ENCODE peak calls at places on chromosomes 12 and 14, in five cellular contexts. Q, A, M, W and F are unnamed samples.

GRCh38 chr14:64724578-64724930 is 20.3 kb downstream of the PLEKHG3 start:
- DNase-seq in Q (no peak), A (no peak), M (no peak), W (no peak), F (no peak)

GRCh38 chr14:54693761-54694160 is 126.8 kb downstream of the SAMD4A start:
- DNase-seq in Q (no peak), A (no peak), M (no peak), W (no peak), F (no peak)

GRCh38 chr14:95431199-95432145 is 85.0 kb downstream of the SYNE3 start:
- DNase-seq in Q (no peak), A (peak; percentile 36), M (no peak), W (no peak), F (no peak)

GRCh38 chr12:49553512-49554088 is 14.3 kb downstream of the MCRS1 start:
- DNase-seq in Q (peak; percentile 48), A (no peak), M (no peak), W (no peak), F (no peak)

GRCh38 chr14:69241577-69241976 is 18.4 kb upstream of the GALNT16 start:
- DNase-seq in Q (no peak), A (peak; percentile 55), M (no peak), W (no peak), F (no peak)

GRCh38 chr14:90517431-90517841 is 120.6 kb downstream of the CALM1 start:
- DNase-seq in Q (no peak), A (peak; percentile 62), M (no peak), W (no peak), F (no peak)

GRCh38 chr14:101083564-101084435 is 180.3 kb upstream of the RTL1 start:
- DNase-seq in Q (no peak), A (peak; percentile 10), M (no peak), W (no peak), F (no peak)

GRCh38 chr14:91349481-91350074 is 68.0 kb downstream of the CCDC88C start:
- DNase-seq in Q (no peak), A (no peak), M (peak; percentile 62), W (peak; percentile 85), F (no peak)

GRCh38 chr12:38775457-38775856 is 129.9 kb downstream of the CPNE8 start:
- DNase-seq in Q (peak; percentile 12), A (no peak), M (peak; percentile 49), W (peak; percentile 76), F (no peak)

GRCh38 chr12:52127683-52128450 is 48.4 kb downstream of the SMIM41 start:
- DNase-seq in Q (no peak), A (no peak), M (no peak), W (no peak), F (no peak)

GRCh38 chr14:68695326-68695768 is 97.5 kb downstream of the ZFP36L1 start:
- DNase-seq in Q (peak; percentile 100), A (no peak), M (peak; percentile 61), W (peak; percentile 80), F (peak; percentile 100)

GRCh38 chr12:54215990-54216579 is 27.3 kb upstream of the SMUG1 start:
- DNase-seq in Q (no peak), A (no peak), M (peak; percentile 67), W (no peak), F (no peak)

GRCh38 chr14:58430156-58430555 is 2.6 kb downstream of the KIAA0586 start:
- DNase-seq in Q (peak; percentile 82), A (no peak), M (peak; percentile 9), W (no peak), F (no peak)

GRCh38 chr12:132432721-132433577 is 57.0 kb upstream of the FBRSL1 start:
- DNase-seq in Q (no peak), A (no peak), M (no peak), W (no peak), F (no peak)

GRCh38 chr14:28382460-28383220 is 383.9 kb upstream of the FOXG1 start:
- DNase-seq in Q (peak; percentile 90), A (no peak), M (no peak), W (no peak), F (peak; percentile 77)

GRCh38 chr12:92244036-92244435 is 98.4 kb upstream of the BTG1 start:
- DNase-seq in Q (no peak), A (peak; percentile 12), M (no peak), W (no peak), F (no peak)
- TF ChIP-seq CTCF in Q (peak; percentile 9), A (no peak), M (no peak), W (no peak), F (no peak)

GRCh38 chr12:12376636-12377448 is 20.0 kb downstream of the BORCS5 start:
- DNase-seq in Q (peak; percentile 65), A (no peak), M (peak; percentile 57), W (peak; percentile 55), F (peak; percentile 63)
- TF ChIP-seq CTCF in Q (peak; percentile 96), A (peak; percentile 28), M (peak; percentile 54), W (peak; percentile 58), F (peak; percentile 41)

DNA sequence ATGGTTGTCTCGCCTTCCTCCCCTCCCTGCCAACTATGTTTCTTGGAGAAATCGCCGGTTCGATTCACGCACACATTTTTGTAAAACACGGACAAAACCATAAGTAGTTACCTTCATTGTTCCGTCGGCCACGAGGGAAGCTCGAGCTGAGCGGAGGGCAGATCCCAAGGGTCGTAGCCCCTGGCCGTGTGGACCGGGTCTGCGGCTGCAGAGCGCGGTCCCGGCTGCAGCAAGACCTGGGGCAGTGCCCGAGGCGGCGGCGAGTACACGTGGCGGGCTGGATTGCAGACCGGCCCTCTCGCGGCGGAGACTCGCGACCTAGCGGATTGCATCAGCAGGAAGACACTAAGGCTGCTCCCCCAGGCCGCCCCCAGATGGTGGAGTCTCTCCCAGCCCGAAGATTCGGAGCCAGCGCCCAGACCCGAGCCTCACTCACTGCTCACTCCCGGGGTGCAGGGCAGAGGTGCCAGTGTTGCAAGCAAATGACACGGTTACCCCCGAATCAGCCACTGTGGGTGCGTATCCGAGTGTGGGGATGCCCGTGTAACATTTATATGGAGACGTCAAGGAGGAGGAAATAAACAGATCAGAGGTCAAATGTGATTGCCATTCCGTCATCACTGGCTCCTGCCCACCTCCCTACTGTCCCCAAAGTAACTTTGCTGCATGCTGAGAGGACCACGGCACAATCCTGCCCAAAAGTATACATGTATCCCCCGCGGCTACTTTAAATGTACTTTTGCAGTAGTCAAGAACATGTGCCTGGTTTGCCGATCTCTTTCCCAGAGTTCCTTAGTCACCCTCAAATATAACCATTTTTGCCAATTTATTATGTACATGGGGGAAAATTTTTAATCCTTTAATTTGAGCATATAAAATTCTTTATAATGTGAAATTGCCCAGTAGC is at the start of gene BCAT1:
- DNase-seq in Q (peak; percentile 42), A (peak; percentile 40), M (peak; percentile 84), W (no peak), F (no peak)
- TF ChIP-seq CTCF in Q (peak; percentile 29), A (no peak), M (peak; percentile 37), W (peak; percentile 7), F (peak; percentile 27)

DNA sequence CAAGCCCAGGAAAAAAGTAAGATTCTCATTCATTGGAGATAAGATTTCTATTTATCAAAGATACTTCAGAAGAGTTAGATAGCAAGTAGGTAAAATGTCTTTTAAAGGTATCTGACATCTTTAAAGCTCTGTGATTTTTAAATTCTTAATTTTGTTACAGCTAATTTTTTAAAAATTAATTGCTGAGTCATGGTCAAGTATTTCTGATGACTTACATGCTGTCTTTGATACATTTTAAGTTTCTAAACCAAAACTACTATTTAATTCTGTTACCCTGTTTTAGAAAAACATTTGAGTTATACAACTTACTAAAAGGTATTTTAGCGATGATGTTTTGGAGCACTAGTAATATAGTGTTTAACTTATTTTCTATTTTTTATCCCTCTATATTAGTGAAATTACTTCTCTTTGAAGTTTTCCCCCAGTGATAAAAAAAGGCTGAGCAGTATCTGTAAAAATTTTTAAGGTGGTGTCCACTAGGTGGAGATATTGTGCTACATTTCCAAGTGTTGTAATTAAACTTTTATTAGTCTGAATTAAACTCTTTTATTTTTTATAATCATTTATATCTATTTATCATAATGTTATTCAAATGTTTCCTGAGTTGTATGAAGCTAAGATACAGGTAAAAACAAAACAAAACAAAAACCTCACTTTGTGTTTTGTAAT is 11.5 kb downstream of the ALG10 start:
- DNase-seq in Q (peak; percentile 13), A (no peak), M (no peak), W (no peak), F (no peak)
- TF ChIP-seq CTCF in Q (peak; percentile 65), A (peak; percentile 26), M (peak; percentile 36), W (peak; percentile 32), F (peak; percentile 45)

GRCh38 chr12:64779349-64779974 is 20.3 kb upstream of the GNS start:
- DNase-seq in Q (no peak), A (no peak), M (no peak), W (no peak), F (no peak)

GRCh38 chr12:64781374-64782029 is 22.3 kb upstream of the GNS start:
- DNase-seq in Q (no peak), A (peak; percentile 38), M (peak; percentile 19), W (no peak), F (no peak)

GRCh38 chr12:64782181-64782580 is 23.0 kb upstream of the GNS start:
- DNase-seq in Q (no peak), A (no peak), M (no peak), W (no peak), F (no peak)

GRCh38 chr12:64780220-64780530 is 21.0 kb upstream of the GNS start:
- DNase-seq in Q (no peak), A (no peak), M (no peak), W (no peak), F (no peak)

DNA sequence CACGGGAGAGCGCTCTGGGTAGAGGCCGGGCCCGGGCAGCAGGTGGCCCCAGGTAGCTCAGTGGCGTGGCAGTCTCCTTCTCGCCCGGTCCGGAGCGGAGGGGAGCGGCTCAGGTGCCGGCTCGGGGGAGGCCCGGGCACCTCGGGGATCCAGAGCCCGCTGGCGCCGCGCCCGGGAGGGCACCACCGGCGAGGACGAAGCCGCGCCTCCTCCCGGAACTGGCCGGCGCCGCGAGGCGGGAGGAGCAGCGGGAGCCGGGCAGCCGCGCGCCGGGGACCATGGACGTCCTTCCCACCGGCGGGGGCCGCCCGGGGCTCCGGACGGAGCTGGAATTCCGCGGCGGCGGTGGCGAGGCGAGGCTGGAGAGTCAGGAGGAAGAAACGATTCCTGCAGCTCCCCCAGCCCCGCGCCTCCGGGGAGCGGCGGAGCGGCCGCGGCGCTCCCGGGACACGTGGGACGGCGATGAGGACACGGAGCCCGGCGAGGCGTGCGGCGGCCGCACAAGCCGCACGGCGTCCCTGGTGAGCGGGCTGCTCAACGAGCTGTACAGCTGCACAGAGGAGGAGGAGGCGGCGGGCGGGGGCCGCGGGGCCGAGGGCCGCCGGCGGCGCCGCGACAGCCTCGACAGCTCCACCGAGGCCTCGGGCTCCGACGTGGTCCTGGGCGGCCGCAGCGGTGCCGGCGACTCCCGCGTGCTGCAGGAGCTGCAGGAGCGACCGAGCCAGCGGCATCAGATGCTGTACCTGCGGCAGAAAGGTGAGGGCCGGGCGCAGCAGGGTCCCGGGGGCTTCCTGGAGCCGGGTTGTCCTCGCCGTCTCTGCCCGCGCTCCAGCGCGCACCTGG is 21.5 kb upstream of the GNS start:
- DNase-seq in Q (peak; percentile 18), A (peak; percentile 71), M (peak; percentile 32), W (no peak), F (no peak)
- TF ChIP-seq CTCF in Q (no peak), A (no peak), M (no peak), W (no peak), F (peak; percentile 6)

GRCh38 chr14:52380294-52380693 is 66.2 kb downstream of the PTGER2 start:
- DNase-seq in Q (peak; percentile 23), A (no peak), M (no peak), W (peak; percentile 25), F (peak; percentile 81)

GRCh38 chr14:52377940-52378339 is 63.8 kb downstream of the PTGER2 start:
- DNase-seq in Q (no peak), A (no peak), M (no peak), W (no peak), F (no peak)
- TF ChIP-seq CTCF in Q (no peak), A (no peak), M (no peak), W (no peak), F (no peak)

GRCh38 chr12:23473071-23473470 is 476.4 kb downstream of the SOX5 start:
- DNase-seq in Q (no peak), A (no peak), M (no peak), W (no peak), F (no peak)

GRCh38 chr12:23474438-23475000 is 475.0 kb downstream of the SOX5 start:
- DNase-seq in Q (no peak), A (no peak), M (no peak), W (no peak), F (no peak)

GRCh38 chr12:23472329-23472971 is 477.0 kb downstream of the SOX5 start:
- DNase-seq in Q (peak; percentile 100), A (no peak), M (no peak), W (no peak), F (no peak)
- TF ChIP-seq CTCF in Q (peak; percentile 41), A (no peak), M (no peak), W (no peak), F (no peak)